ENCODE peak calls at places on chromosomes 1 and 21, in eight cellular contexts. One of them, this sample, is unnamed.

GRCh38 chr1:15916916-15917315 is 59.0 kb downstream of the ZBTB17 start:
- DNase-seq in RWPE1: no peak
- DNase-seq in foreskin keratinocyte: no peak
- DNase-seq in GM13976: no peak
- DNase-seq in epithelial cell of esophagus: no peak
- DNase-seq in mesothelial cell of epicardium: no peak
- DNase-seq in Panc1: no peak
- DNase-seq in cardiac fibroblast: no peak
- DNase-seq in this sample: no peak

GRCh38 chr21:15788847-15789548 is 59.2 kb downstream of the USP25 start:
- DNase-seq in RWPE1: peak
- DNase-seq in foreskin keratinocyte: peak
- DNase-seq in GM13976: no peak
- DNase-seq in epithelial cell of esophagus: peak
- DNase-seq in mesothelial cell of epicardium: no peak
- DNase-seq in Panc1: no peak
- DNase-seq in cardiac fibroblast: peak
- DNase-seq in this sample: no peak

GRCh38 chr1:206107168-206107544 is 10.0 kb downstream of the AVPR1B start:
- DNase-seq in RWPE1: no peak
- DNase-seq in foreskin keratinocyte: no peak
- DNase-seq in GM13976: no peak
- DNase-seq in epithelial cell of esophagus: no peak
- DNase-seq in mesothelial cell of epicardium: no peak
- DNase-seq in Panc1: no peak
- DNase-seq in cardiac fibroblast: no peak
- DNase-seq in this sample: no peak

GRCh38 chr1:177171536-177172123 is 872 bp downstream of the BRINP2 start:
- DNase-seq in RWPE1: no peak
- DNase-seq in foreskin keratinocyte: no peak
- DNase-seq in GM13976: no peak
- DNase-seq in epithelial cell of esophagus: no peak
- DNase-seq in mesothelial cell of epicardium: no peak
- DNase-seq in Panc1: no peak
- DNase-seq in cardiac fibroblast: peak
- DNase-seq in this sample: no peak

GRCh38 chr1:200226268-200226968 is 183.4 kb downstream of the ZNF281 start:
- DNase-seq in RWPE1: no peak
- DNase-seq in foreskin keratinocyte: no peak
- DNase-seq in GM13976: no peak
- DNase-seq in epithelial cell of esophagus: no peak
- DNase-seq in mesothelial cell of epicardium: no peak
- DNase-seq in Panc1: no peak
- DNase-seq in cardiac fibroblast: no peak
- DNase-seq in this sample: no peak

GRCh38 chr1:42153598-42153995 is 387 bp downstream of the GUCA2B start:
- DNase-seq in RWPE1: no peak
- DNase-seq in foreskin keratinocyte: no peak
- DNase-seq in GM13976: no peak
- DNase-seq in epithelial cell of esophagus: no peak
- DNase-seq in mesothelial cell of epicardium: no peak
- DNase-seq in Panc1: no peak
- DNase-seq in cardiac fibroblast: no peak
- DNase-seq in this sample: no peak

GRCh38 chr1:20165522-20165951 is 20.4 kb upstream of the UBXN10 start:
- DNase-seq in RWPE1: peak
- DNase-seq in foreskin keratinocyte: no peak
- DNase-seq in GM13976: peak
- DNase-seq in epithelial cell of esophagus: peak
- DNase-seq in mesothelial cell of epicardium: no peak
- DNase-seq in Panc1: no peak
- DNase-seq in cardiac fibroblast: no peak
- DNase-seq in this sample: no peak

GRCh38 chr21:19999369-20000272 is 998.6 kb upstream of the NCAM2 start:
- DNase-seq in RWPE1: no peak
- DNase-seq in foreskin keratinocyte: no peak
- DNase-seq in GM13976: no peak
- DNase-seq in epithelial cell of esophagus: no peak
- DNase-seq in mesothelial cell of epicardium: no peak
- DNase-seq in Panc1: no peak
- DNase-seq in cardiac fibroblast: no peak
- DNase-seq in this sample: no peak

GRCh38 chr1:30657131-30658013 is 66.0 kb downstream of the MATN1 start:
- DNase-seq in RWPE1: no peak
- DNase-seq in foreskin keratinocyte: no peak
- DNase-seq in GM13976: no peak
- DNase-seq in epithelial cell of esophagus: peak
- DNase-seq in mesothelial cell of epicardium: no peak
- DNase-seq in Panc1: no peak
- DNase-seq in cardiac fibroblast: no peak
- DNase-seq in this sample: no peak

GRCh38 chr1:72435025-72435424 is 152.7 kb upstream of the NEGR1 start:
- DNase-seq in RWPE1: no peak
- DNase-seq in foreskin keratinocyte: peak
- DNase-seq in GM13976: no peak
- DNase-seq in epithelial cell of esophagus: peak
- DNase-seq in mesothelial cell of epicardium: no peak
- DNase-seq in Panc1: no peak
- DNase-seq in cardiac fibroblast: no peak
- DNase-seq in this sample: no peak

GRCh38 chr1:224851850-224852261 is 77.6 kb upstream of the DNAH14 start:
- DNase-seq in RWPE1: no peak
- DNase-seq in foreskin keratinocyte: no peak
- DNase-seq in GM13976: peak
- DNase-seq in epithelial cell of esophagus: no peak
- DNase-seq in mesothelial cell of epicardium: no peak
- DNase-seq in Panc1: no peak
- DNase-seq in cardiac fibroblast: no peak
- DNase-seq in this sample: no peak

GRCh38 chr1:22557341-22557950 is 5.8 kb upstream of the EPHA8 start:
- DNase-seq in RWPE1: no peak
- DNase-seq in foreskin keratinocyte: peak
- DNase-seq in GM13976: no peak
- DNase-seq in epithelial cell of esophagus: peak
- DNase-seq in mesothelial cell of epicardium: no peak
- DNase-seq in Panc1: no peak
- DNase-seq in cardiac fibroblast: peak
- DNase-seq in this sample: no peak

GRCh38 chr1:185249563-185249962 is 67.5 kb downstream of the IVNS1ABP start:
- DNase-seq in RWPE1: no peak
- DNase-seq in foreskin keratinocyte: no peak
- DNase-seq in GM13976: no peak
- DNase-seq in epithelial cell of esophagus: no peak
- DNase-seq in mesothelial cell of epicardium: no peak
- DNase-seq in Panc1: no peak
- DNase-seq in cardiac fibroblast: no peak
- DNase-seq in this sample: no peak

GRCh38 chr21:37829043-37829442 is 87.2 kb downstream of the KCNJ6 start:
- DNase-seq in RWPE1: no peak
- DNase-seq in foreskin keratinocyte: no peak
- DNase-seq in GM13976: no peak
- DNase-seq in epithelial cell of esophagus: no peak
- DNase-seq in mesothelial cell of epicardium: no peak
- DNase-seq in Panc1: no peak
- DNase-seq in cardiac fibroblast: no peak
- DNase-seq in this sample: no peak

GRCh38 chr21:37176716-37177115 is 90.4 kb downstream of the VPS26C start:
- DNase-seq in RWPE1: no peak
- DNase-seq in foreskin keratinocyte: no peak
- DNase-seq in GM13976: no peak
- DNase-seq in epithelial cell of esophagus: peak
- DNase-seq in mesothelial cell of epicardium: no peak
- DNase-seq in Panc1: no peak
- DNase-seq in cardiac fibroblast: no peak
- DNase-seq in this sample: no peak

GRCh38 chr21:31180256-31181088 is 142.2 kb upstream of the KRTAP19-8 start:
- DNase-seq in RWPE1: peak
- DNase-seq in foreskin keratinocyte: no peak
- DNase-seq in GM13976: peak
- DNase-seq in epithelial cell of esophagus: peak
- DNase-seq in mesothelial cell of epicardium: no peak
- DNase-seq in Panc1: no peak
- DNase-seq in cardiac fibroblast: peak
- DNase-seq in this sample: no peak

GRCh38 chr21:31173881-31174555 is 135.7 kb upstream of the KRTAP19-8 start:
- DNase-seq in RWPE1: no peak
- DNase-seq in foreskin keratinocyte: no peak
- DNase-seq in GM13976: no peak
- DNase-seq in epithelial cell of esophagus: no peak
- DNase-seq in mesothelial cell of epicardium: no peak
- DNase-seq in Panc1: no peak
- DNase-seq in cardiac fibroblast: peak
- DNase-seq in this sample: no peak

GRCh38 chr21:31172328-31172727 is 134.1 kb upstream of the KRTAP19-8 start:
- DNase-seq in RWPE1: no peak
- DNase-seq in foreskin keratinocyte: no peak
- DNase-seq in GM13976: no peak
- DNase-seq in epithelial cell of esophagus: no peak
- DNase-seq in mesothelial cell of epicardium: no peak
- DNase-seq in Panc1: no peak
- DNase-seq in cardiac fibroblast: no peak
- DNase-seq in this sample: no peak

GRCh38 chr21:31176725-31177124 is 138.4 kb upstream of the KRTAP19-8 start:
- DNase-seq in RWPE1: no peak
- DNase-seq in foreskin keratinocyte: no peak
- DNase-seq in GM13976: no peak
- DNase-seq in epithelial cell of esophagus: no peak
- DNase-seq in mesothelial cell of epicardium: no peak
- DNase-seq in Panc1: no peak
- DNase-seq in cardiac fibroblast: no peak
- DNase-seq in this sample: no peak

DNA sequence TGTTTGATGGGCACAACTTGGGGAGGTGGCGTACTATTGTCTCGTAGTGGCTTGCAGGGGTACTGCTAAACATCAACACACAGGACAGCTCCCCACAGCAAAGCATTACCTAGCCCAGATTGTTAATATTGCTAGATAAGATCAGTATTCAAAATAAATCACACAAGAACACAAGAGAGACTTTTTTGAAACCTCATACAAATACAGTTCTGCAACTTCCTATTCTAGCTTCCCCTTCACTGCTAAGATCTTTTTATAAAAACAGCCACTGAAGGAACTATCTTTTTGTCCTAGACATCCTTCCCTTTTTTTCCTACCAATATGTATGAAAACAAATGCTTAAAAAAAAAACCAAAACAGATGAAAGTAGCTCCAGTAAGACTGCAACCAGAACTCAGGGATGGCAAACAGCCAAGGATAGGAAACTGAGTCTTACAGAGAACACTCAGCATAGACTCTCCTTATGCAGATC is 137.8 kb upstream of the KRTAP19-8 start:
- DNase-seq in RWPE1: no peak
- DNase-seq in foreskin keratinocyte: no peak
- DNase-seq in GM13976: no peak
- DNase-seq in epithelial cell of esophagus: no peak
- DNase-seq in mesothelial cell of epicardium: no peak
- DNase-seq in Panc1: no peak
- DNase-seq in cardiac fibroblast: no peak
- DNase-seq in this sample: no peak
- TF ChIP-seq CTCF in RWPE1: no peak
- TF ChIP-seq CTCF in foreskin keratinocyte: no peak
- TF ChIP-seq CTCF in GM13976: no peak
- TF ChIP-seq CTCF in epithelial cell of esophagus: no peak
- TF ChIP-seq CTCF in mesothelial cell of epicardium: no peak
- TF ChIP-seq CTCF in Panc1: no peak
- TF ChIP-seq CTCF in cardiac fibroblast: no peak
- TF ChIP-seq CTCF in this sample: no peak

GRCh38 chr1:39507230-39507928 is 15.9 kb downstream of the BMP8A start:
- DNase-seq in RWPE1: no peak
- DNase-seq in foreskin keratinocyte: no peak
- DNase-seq in GM13976: no peak
- DNase-seq in epithelial cell of esophagus: no peak
- DNase-seq in mesothelial cell of epicardium: no peak
- DNase-seq in Panc1: no peak
- DNase-seq in cardiac fibroblast: peak
- DNase-seq in this sample: no peak
- TF ChIP-seq CTCF in RWPE1: no peak
- TF ChIP-seq CTCF in foreskin keratinocyte: peak
- TF ChIP-seq CTCF in GM13976: no peak
- TF ChIP-seq CTCF in epithelial cell of esophagus: no peak
- TF ChIP-seq CTCF in mesothelial cell of epicardium: no peak
- TF ChIP-seq CTCF in Panc1: peak
- TF ChIP-seq CTCF in cardiac fibroblast: peak
- TF ChIP-seq CTCF in this sample: no peak

DNA sequence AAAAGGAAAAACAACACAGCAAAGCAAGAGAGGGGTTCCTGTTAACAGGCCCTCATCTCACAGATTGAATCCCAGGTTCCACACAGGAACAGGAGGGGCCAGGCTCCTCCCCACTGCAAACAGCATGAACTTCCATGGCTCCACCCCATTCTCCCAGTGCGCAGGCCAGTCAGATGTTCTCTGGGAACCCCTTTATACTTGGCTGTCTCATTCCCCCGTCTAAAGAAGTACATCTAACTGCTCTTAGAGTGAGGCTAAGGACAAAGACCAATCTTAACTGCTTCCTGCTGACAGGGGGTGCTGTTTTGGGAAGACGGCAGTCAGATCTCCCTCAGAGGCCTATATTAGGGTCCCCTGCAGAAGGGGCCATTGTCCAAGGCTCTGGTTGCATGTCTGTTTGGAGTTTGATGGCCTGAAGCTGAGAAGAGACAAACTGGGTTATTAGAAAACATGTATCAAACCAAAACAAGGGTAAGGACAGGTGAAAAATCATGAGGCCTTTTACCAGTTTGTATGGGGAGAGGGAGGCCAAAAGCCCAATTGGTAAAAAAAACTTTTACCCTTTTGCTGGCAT is 10.5 kb upstream of the NASP start:
- DNase-seq in RWPE1: no peak
- DNase-seq in foreskin keratinocyte: no peak
- DNase-seq in GM13976: no peak
- DNase-seq in epithelial cell of esophagus: no peak
- DNase-seq in mesothelial cell of epicardium: no peak
- DNase-seq in Panc1: no peak
- DNase-seq in cardiac fibroblast: peak
- DNase-seq in this sample: no peak
- TF ChIP-seq CTCF in RWPE1: no peak
- TF ChIP-seq CTCF in foreskin keratinocyte: no peak
- TF ChIP-seq CTCF in GM13976: no peak
- TF ChIP-seq CTCF in epithelial cell of esophagus: peak
- TF ChIP-seq CTCF in mesothelial cell of epicardium: no peak
- TF ChIP-seq CTCF in Panc1: no peak
- TF ChIP-seq CTCF in cardiac fibroblast: no peak
- TF ChIP-seq CTCF in this sample: no peak

DNA sequence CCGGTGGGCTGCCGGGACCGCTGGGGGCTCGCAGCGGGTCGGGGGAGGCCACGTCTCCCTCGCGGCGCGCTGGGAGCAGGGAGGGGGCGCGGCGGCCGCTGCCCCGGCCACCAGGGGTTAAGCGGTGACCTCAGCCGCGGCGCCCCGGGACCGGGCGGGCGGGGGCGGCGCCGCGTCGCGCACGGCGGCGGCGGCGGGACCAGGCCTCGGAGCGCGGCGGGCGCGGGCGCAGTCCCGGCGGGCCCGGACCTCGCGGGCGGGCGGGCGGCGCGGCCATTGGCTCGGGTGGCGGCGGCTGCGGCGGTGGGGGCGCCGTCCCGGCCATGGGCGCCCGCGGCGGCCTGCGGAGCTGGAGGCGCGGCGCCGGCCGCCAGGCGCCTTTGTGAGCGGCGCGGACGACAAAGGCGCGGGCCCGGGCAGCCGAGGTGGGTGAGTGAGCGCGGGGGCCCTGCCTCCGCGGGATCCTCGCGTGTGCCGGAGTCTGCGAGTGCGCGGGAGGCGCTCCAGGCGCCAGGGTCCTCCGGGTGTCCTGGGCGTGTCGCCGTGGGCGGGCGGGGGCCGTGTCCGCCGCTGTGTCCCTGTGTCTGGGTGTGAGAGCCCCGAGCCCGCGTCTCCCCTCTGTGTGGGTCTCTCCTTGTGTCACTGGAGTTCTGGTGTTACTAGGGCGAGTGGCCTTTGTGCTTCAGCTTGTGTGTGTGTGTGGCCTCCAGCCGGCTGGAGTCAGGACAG is at the start of gene ARHGEF10L:
- DNase-seq in RWPE1: no peak
- DNase-seq in foreskin keratinocyte: no peak
- DNase-seq in GM13976: peak
- DNase-seq in epithelial cell of esophagus: no peak
- DNase-seq in mesothelial cell of epicardium: no peak
- DNase-seq in Panc1: no peak
- DNase-seq in cardiac fibroblast: no peak
- DNase-seq in this sample: no peak
- TF ChIP-seq CTCF in RWPE1: no peak
- TF ChIP-seq CTCF in foreskin keratinocyte: no peak
- TF ChIP-seq CTCF in GM13976: no peak
- TF ChIP-seq CTCF in epithelial cell of esophagus: no peak
- TF ChIP-seq CTCF in mesothelial cell of epicardium: no peak
- TF ChIP-seq CTCF in Panc1: no peak
- TF ChIP-seq CTCF in cardiac fibroblast: no peak
- TF ChIP-seq CTCF in this sample: no peak